ENCODE peak calls at places on chromosome 21, in six cellular contexts. Z is AG04450, G is tibial artery, A is thoracic aorta, O is right lobe of liver, S is IMR-90. L is an unnamed sample.

GRCh38 chr21:33490991-33491372 is 534 bp downstream of the DNAJC28 start:
- DNase-seq in Z (no peak), G (no peak), A (no peak), O (no peak), S (no peak), L (no peak)

GRCh38 chr21:29639366-29640232 is 300.2 kb downstream of the GRIK1 start:
- DNase-seq in Z (no peak), G (no peak), A (no peak), O (no peak), S (no peak), L (no peak)

GRCh38 chr21:17455451-17455850 is 57.4 kb upstream of the CXADR start:
- DNase-seq in Z (no peak), G (no peak), A (no peak), O (no peak), S (no peak), L (no peak)

GRCh38 chr21:40845621-40846020 is 1.3 kb downstream of the DSCAM start:
- DNase-seq in Z (no peak), G (no peak), A (no peak), O (no peak), S (peak), L (no peak)

GRCh38 chr21:42590431-42591131 is 62.8 kb upstream of the PDE9A start:
- DNase-seq in Z (no peak), G (no peak), A (no peak), O (no peak), S (no peak), L (no peak)

GRCh38 chr21:27156666-27157065 is 189.8 kb upstream of the ADAMTS5 start:
- DNase-seq in Z (no peak), G (no peak), A (no peak), O (no peak), S (no peak), L (no peak)

GRCh38 chr21:38250991-38251418 is 5.8 kb upstream of the KCNJ15 start:
- DNase-seq in Z (no peak), G (no peak), A (no peak), O (no peak), S (no peak), L (no peak)

GRCh38 chr21:33011462-33011861 is 14.3 kb upstream of the OLIG2 start:
- DNase-seq in Z (peak), G (peak), A (no peak), O (no peak), S (peak), L (no peak)

GRCh38 chr21:15254111-15254510 is 189.3 kb upstream of the NRIP1 start:
- DNase-seq in Z (no peak), G (no peak), A (no peak), O (no peak), S (no peak), L (no peak)

GRCh38 chr21:34965200-34966174 is 83.6 kb downstream of the RUNX1 start:
- DNase-seq in Z (peak), G (no peak), A (no peak), O (no peak), S (peak), L (no peak)

GRCh38 chr21:42424848-42425602 is 21.3 kb downstream of the UBASH3A start:
- DNase-seq in Z (no peak), G (no peak), A (no peak), O (no peak), S (no peak), L (no peak)

GRCh38 chr21:33206771-33207290 is 22.9 kb upstream of the IFNAR2 start:
- DNase-seq in Z (no peak), G (no peak), A (no peak), O (no peak), S (no peak), L (peak)

GRCh38 chr21:34199121-34199910 is 125.9 kb downstream of the MRPS6 start:
- DNase-seq in Z (no peak), G (no peak), A (no peak), O (no peak), S (no peak), L (no peak)

GRCh38 chr21:8998946-8999681 is 1522.3 kb upstream of the TPTE start:
- DNase-seq in Z (no peak), G (no peak), A (no peak), O (no peak), S (no peak), L (no peak)

GRCh38 chr21:36584980-36585940 is 105.3 kb upstream of the CLDN14 start:
- DNase-seq in Z (no peak), G (no peak), A (no peak), O (no peak), S (no peak), L (no peak)
- TF ChIP-seq CTCF in Z (no peak), G (no peak), A (no peak), O (no peak), S (no peak), L (no peak)

DNA sequence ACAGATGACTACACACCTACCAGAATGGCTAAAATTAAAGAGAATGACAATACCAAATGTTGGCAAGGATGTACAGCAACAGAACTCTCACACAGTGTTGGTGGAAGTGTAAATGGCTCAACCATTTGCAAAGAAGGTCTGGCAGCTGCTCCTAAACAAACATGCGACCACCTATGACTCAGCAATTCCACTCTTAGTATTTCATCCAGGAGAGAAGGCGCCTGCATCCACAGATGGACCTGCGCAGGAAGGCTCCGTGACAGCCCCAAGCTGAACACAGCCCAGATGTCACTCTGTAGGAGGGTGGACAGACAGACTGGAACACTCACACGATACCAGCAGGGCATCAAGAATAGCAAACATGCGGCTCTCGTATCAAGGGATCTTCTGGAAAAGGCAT is 6.7 kb downstream of the PTTG1IP start:
- DNase-seq in Z (no peak), G (no peak), A (no peak), O (no peak), S (peak), L (no peak)
- H3K27ac ChIP-seq in Z (no peak), G (peak), A (peak), O (no peak), S (peak), L (no peak)

DNA sequence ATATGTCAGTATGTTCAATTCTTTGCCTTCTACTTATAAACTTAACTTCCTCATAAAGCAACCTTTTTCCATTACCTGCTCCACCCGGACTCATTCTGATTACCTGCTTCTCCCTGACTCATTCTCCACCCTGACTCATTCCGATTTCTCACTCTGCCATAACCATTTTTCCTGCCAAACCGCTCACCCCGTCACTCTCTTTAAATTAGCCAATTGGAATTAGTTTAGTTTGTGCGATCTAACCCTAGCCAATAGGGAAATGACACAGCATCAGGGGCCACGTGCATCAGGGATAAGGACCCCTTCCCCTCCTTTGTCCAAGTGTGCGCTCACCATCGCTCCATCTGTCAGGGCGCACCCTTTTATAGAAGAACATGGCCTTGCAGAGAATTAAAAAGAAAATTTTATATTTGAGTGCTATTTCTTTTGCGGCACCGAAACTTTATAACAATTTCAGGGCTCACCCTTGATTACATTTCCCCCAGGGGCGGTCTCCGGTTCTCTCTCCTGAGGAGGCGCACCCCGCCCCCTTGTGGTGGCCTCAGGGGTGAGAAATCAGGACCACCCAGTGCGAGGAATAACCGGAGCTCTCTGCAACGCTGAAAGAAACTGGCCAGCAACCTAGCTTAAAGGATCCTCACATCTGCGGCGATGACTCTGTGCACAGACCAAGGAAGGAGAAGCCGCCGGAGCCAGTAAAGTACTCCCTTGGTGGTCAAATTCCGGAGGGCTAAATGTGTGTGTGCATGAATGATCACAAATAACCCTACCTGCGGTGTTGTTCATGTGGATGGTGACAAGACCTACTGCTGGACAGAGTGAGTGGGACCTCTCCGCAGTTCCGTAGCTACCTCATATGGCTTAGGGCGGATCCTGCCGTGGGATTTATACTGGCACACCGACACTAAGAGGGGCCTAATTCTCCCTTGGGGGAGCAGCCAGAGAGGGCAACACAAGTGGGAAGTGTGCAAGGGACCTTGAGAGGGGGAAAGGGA is 30.3 kb upstream of the CBR3 start:
- DNase-seq in Z (no peak), G (peak), A (no peak), O (peak), S (peak), L (no peak)
- TF ChIP-seq CTCF in Z (peak), G (peak), A (peak), O (peak), S (peak), L (peak)

DNA sequence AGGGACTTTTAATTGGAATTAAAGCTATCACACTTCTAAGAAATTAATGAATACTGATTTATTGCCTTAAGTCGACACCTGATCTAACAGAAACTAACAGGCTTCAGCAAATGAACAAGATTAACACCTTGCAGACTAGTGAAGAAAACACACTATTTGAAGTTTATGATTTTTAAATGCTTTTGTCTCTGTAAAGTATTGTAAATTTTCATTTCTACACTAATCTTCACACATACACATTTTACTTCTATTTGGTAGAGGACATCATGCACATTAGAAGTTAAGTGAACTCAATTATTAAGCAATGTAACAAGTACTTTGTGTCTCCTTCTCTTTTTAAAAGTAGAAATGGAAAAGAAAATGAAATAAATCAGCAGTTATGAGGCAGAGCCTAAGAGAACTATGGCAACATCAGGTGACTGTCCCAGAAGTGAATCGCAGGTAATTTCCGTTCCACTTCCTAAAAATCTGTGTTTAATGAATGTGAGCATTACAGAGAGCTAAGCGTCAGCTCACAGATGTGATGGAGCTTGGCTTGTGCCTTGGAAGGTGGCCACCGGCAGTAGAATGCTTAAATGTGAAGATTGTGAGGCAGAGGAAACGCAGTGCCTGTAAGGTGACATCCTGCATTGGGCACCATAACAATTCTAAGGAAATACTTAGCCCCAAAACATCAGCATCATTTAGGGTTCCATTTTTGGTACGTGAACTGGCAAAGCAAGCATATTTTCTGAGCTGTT is 1.2 kb downstream of the PRMT2 start:
- DNase-seq in Z (no peak), G (no peak), A (no peak), O (no peak), S (no peak), L (no peak)
- H3K27ac ChIP-seq in Z (no peak), G (peak), A (no peak), O (no peak), S (no peak), L (peak)

GRCh38 chr21:46347791-46348381 is 23.9 kb downstream of the PCNT start:
- DNase-seq in Z (no peak), G (no peak), A (no peak), O (no peak), S (no peak), L (no peak)
- TF ChIP-seq CTCF in Z (no peak), G (no peak), A (peak), O (no peak), S (no peak), L (no peak)

DNA sequence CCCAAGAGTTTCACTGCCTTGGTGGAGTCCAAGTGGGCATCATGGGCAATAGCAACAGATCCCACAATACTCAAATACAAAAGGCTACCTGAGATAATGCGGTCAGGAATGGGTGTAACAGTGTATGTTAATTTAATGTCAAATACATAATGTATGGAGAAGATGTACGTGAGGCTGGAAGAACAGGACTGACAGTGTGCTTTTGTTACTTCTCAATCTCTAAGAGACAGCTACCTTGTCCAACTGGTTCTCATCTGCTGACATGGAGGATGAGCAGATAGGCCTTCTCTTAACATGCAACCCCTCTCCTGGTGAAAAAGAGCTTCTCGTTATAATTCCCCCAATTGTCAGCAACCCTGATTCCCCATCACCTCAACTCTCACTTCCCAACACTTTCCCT is 167.1 kb downstream of the APP start:
- DNase-seq in Z (no peak), G (no peak), A (no peak), O (no peak), S (no peak), L (no peak)
- H3K27ac ChIP-seq in Z (no peak), G (no peak), A (no peak), O (no peak), S (no peak), L (no peak)

DNA sequence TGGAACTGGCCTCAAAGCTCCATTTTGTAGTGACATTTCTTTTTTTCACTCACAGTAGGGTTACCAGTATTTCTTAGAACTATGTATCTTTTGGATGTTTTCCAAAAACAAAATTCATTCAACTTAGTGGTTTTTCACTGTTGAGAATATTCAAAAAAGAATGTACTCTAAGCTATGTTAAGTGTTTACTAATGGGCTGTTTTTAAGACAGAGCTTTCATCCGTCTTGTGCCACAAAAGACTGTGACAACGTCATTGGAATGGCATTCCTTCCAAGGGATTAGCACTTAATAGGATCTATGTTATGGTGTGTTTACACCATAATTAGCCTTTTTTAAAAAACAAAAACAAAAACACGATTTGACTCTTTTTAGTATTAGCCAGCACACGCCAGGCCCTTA is 66.8 kb downstream of the TTC3 start:
- DNase-seq in Z (no peak), G (no peak), A (no peak), O (no peak), S (peak), L (no peak)
- TF ChIP-seq CTCF in Z (no peak), G (no peak), A (no peak), O (no peak), S (no peak), L (no peak)

L was measured in left lung.